ENCODE peak calls at places on chromosomes 1 and 21, in four cellular contexts. Q is stimulated activated CD4-positive, alpha-beta T cell treated with anti-CD3 and anti-CD28 coated beads, Interleukin-12 subunit alpha, Interleukin-12 subunit beta, amount 100 ng/mL, for 4 hours; T is Calu3; R is activated CD4-positive, alpha-beta memory T cell treated with anti-CD3 and anti-CD28 coated beads for 36 hours. Z is an unnamed sample.

GRCh38 chr1:221708987-221709386 is 32.9 kb downstream of the DUSP10 start:
- DNase-seq in Q (no peak), T (peak), R (peak), Z (no peak)

GRCh38 chr1:110645962-110646735 is 28.6 kb downstream of the KCNA3 start:
- DNase-seq in Q (no peak), T (no peak), R (no peak), Z (no peak)

GRCh38 chr1:227781314-227781930 is 34.1 kb upstream of the PRSS38 start:
- DNase-seq in Q (no peak), T (no peak), R (no peak), Z (peak)

GRCh38 chr1:161791889-161792655 is 26.0 kb downstream of the ATF6 start:
- DNase-seq in Q (no peak), T (no peak), R (no peak), Z (no peak)

GRCh38 chr1:215523906-215524305 is 43.2 kb upstream of the KCTD3 start:
- DNase-seq in Q (no peak), T (no peak), R (no peak), Z (no peak)

GRCh38 chr1:182175340-182176068 is 114.0 kb upstream of the ZNF648 start:
- DNase-seq in Q (no peak), T (peak), R (no peak), Z (peak)

GRCh38 chr1:118136511-118136937 is 48.5 kb downstream of the SPAG17 start:
- DNase-seq in Q (peak), T (peak), R (peak), Z (no peak)

GRCh38 chr1:115976900-115977480 is 677 bp downstream of the SLC22A15 start:
- DNase-seq in Q (no peak), T (peak), R (no peak), Z (no peak)

GRCh38 chr1:166136252-166136651 is 30.5 kb downstream of the FAM78B start:
- DNase-seq in Q (no peak), T (no peak), R (no peak), Z (no peak)

GRCh38 chr1:42456754-42457089 is 379 bp downstream of the PPCS start:
- DNase-seq in Q (peak), T (peak), R (peak), Z (peak)

GRCh38 chr1:15573477-15573876 is 11.4 kb downstream of the AGMAT start:
- DNase-seq in Q (no peak), T (no peak), R (no peak), Z (no peak)

GRCh38 chr1:222941425-222941824 is 126.6 kb downstream of the DISP1 start:
- DNase-seq in Q (no peak), T (no peak), R (no peak), Z (no peak)

GRCh38 chr1:155309423-155310021 is 856 bp downstream of the FDPS start:
- DNase-seq in Q (no peak), T (peak), R (no peak), Z (no peak)

GRCh38 chr21:39004776-39005605 is 178.3 kb downstream of the PSMG1 start:
- DNase-seq in Q (no peak), T (no peak), R (no peak), Z (no peak)

GRCh38 chr1:28591708-28592313 is at the start of gene RAB42:
- DNase-seq in Q (no peak), T (no peak), R (peak), Z (peak)

GRCh38 chr1:73273886-73274285 is 924.1 kb downstream of the LRRIQ3 start:
- DNase-seq in Q (no peak), T (no peak), R (no peak), Z (no peak)

GRCh38 chr1:97160796-97161195 is 439.2 kb downstream of the PTBP2 start:
- DNase-seq in Q (no peak), T (no peak), R (no peak), Z (no peak)

GRCh38 chr1:212565571-212566305 is 42.8 kb upstream of the ATF3 start:
- DNase-seq in Q (no peak), T (no peak), R (no peak), Z (no peak)

GRCh38 chr1:246012271-246012854 is 494.7 kb downstream of the SMYD3 start:
- DNase-seq in Q (no peak), T (peak), R (no peak), Z (no peak)

GRCh38 chr1:29932626-29933025 is 696.3 kb downstream of the PTPRU start:
- DNase-seq in Q (no peak), T (no peak), R (no peak), Z (no peak)

GRCh38 chr1:15352122-15352957 is 57.3 kb upstream of the EFHD2 start:
- DNase-seq in Q (peak), T (peak), R (peak), Z (no peak)

GRCh38 chr21:39647476-39647875 is 34.7 kb downstream of the B3GALT5 start:
- DNase-seq in Q (no peak), T (peak), R (no peak), Z (no peak)

GRCh38 chr1:205710201-205711062 is 30.1 kb upstream of the SLC45A3 start:
- DNase-seq in Q (no peak), T (no peak), R (no peak), Z (no peak)

GRCh38 chr1:9305216-9305615 is 12.5 kb downstream of the SPSB1 start:
- DNase-seq in Q (no peak), T (no peak), R (no peak), Z (no peak)

GRCh38 chr1:245416771-245417170 is 262.0 kb downstream of the KIF26B start:
- DNase-seq in Q (no peak), T (no peak), R (no peak), Z (no peak)

GRCh38 chr1:164702216-164702615 is 143.2 kb downstream of the PBX1 start:
- DNase-seq in Q (no peak), T (no peak), R (no peak), Z (no peak)

GRCh38 chr21:35860181-35860869 is 200.0 kb downstream of the SETD4 start:
- DNase-seq in Q (no peak), T (no peak), R (no peak), Z (no peak)

GRCh38 chr1:224524679-224525078 is 90.1 kb upstream of the WDR26 start:
- DNase-seq in Q (no peak), T (no peak), R (no peak), Z (no peak)

GRCh38 chr1:201053155-201053860 is 29.8 kb upstream of the KIF21B start:
- DNase-seq in Q (no peak), T (peak), R (no peak), Z (no peak)

Z was measured in Caco-2.